ENCODE peak calls at places on chromosomes 3 and 15, in seven cellular contexts. V is H54; Z is mesenchymal stem cell; L is ELR; Q is astrocyte of the spinal cord; F is ovary; Y is CD4-positive, alpha-beta T cell. S is an unnamed sample.

GRCh38 chr3:191774485-191774884 is 313.5 kb downstream of the PYDC2 start:
- DNase-seq in V (peak; percentile 57), Z (peak; percentile 85), L (peak; percentile 87), Q (peak; percentile 96), F (no peak), Y (no peak), S (no peak)

GRCh38 chr15:34691024-34691423 is 63.8 kb downstream of the GJD2 start:
- DNase-seq in V (no peak), Z (peak; percentile 2), L (peak; percentile 62), Q (no peak), F (no peak), Y (no peak), S (no peak)

GRCh38 chr15:68416158-68416535 is 15.8 kb downstream of the ITGA11 start:
- DNase-seq in V (no peak), Z (no peak), L (no peak), Q (no peak), F (no peak), Y (no peak), S (no peak)

GRCh38 chr15:79349526-79349925 is 38.6 kb downstream of the TMED3 start:
- DNase-seq in V (no peak), Z (peak; percentile 43), L (peak; percentile 18), Q (no peak), F (no peak), Y (no peak), S (no peak)

GRCh38 chr3:39254806-39255449 is 24.9 kb downstream of the CX3CR1 start:
- DNase-seq in V (no peak), Z (peak; percentile 8), L (peak; percentile 69), Q (peak; percentile 17), F (no peak), Y (no peak), S (no peak)

GRCh38 chr3:174356596-174356995 is 502.5 kb upstream of the NAALADL2 start:
- DNase-seq in V (no peak), Z (no peak), L (no peak), Q (no peak), F (no peak), Y (no peak), S (no peak)

GRCh38 chr15:92082217-92082843 is 228.8 kb downstream of the SLCO3A1 start:
- DNase-seq in V (peak; percentile 40), Z (peak; percentile 46), L (peak; percentile 42), Q (peak; percentile 75), F (peak; percentile 76), Y (peak; percentile 23), S (peak; percentile 75)

GRCh38 chr3:122366379-122366749 is 16.7 kb downstream of the MIX23 start:
- DNase-seq in V (no peak), Z (no peak), L (peak; percentile 10), Q (no peak), F (no peak), Y (no peak), S (no peak)

GRCh38 chr3:65831733-65832425 is 206.8 kb downstream of the MAGI1 start:
- DNase-seq in V (peak; percentile 9), Z (no peak), L (peak; percentile 88), Q (no peak), F (no peak), Y (no peak), S (no peak)

GRCh38 chr15:86328658-86329057 is 249.0 kb downstream of the AGBL1 start:
- DNase-seq in V (no peak), Z (no peak), L (no peak), Q (no peak), F (no peak), Y (no peak), S (no peak)

S was measured in H7.